ENCODE peak calls at places on chromosome 5, in five cellular contexts. B is activated CD4-positive, alpha-beta T cell treated with anti-CD3 and anti-CD28 coated beads, Interleukin-2, amount 50 U/mL, for 1 hour; H is ELR; V is NCI-H1436 treated with DMSO at 0.1 percent for 48 hours; I is stimulated activated CD4-positive, alpha-beta T cell treated with anti-CD3 and anti-CD28 coated beads, Interleukin-12 subunit alpha, Interleukin-12 subunit beta, amount 100 ng/mL, for 48 hours. J is an unnamed sample.

GRCh38 chr5:134506054-134507039 is 19.1 kb upstream of the JADE2 start:
- DNase-seq in B (no peak), H (peak), V (no peak), I (no peak), J (no peak)

GRCh38 chr5:135584918-135585317 is 6.1 kb upstream of the CXCL14 start:
- DNase-seq in H (no peak), V (no peak), B (no peak), I (no peak), J (no peak)

GRCh38 chr5:122089614-122090013 is 11.6 kb upstream of the LOX start:
- DNase-seq in I (no peak), V (no peak), B (no peak), H (peak), J (no peak)

GRCh38 chr5:151223447-151224264 is at the start of gene CCDC69:
- DNase-seq in H (peak), I (no peak), B (peak), V (peak), J (peak)

GRCh38 chr5:126274396-126274795 is 148.8 kb upstream of the GRAMD2B start:
- DNase-seq in V (no peak), I (no peak), H (no peak), B (no peak), J (no peak)

GRCh38 chr5:80516826-80517225 is 28.9 kb downstream of the FAM151B start:
- DNase-seq in I (no peak), B (no peak), H (peak), V (no peak), J (peak)

GRCh38 chr5:168765220-168766037 is 186.3 kb upstream of the PANK3 start:
- DNase-seq in H (no peak), V (no peak), B (no peak), I (no peak), J (no peak)

GRCh38 chr5:119435436-119436132 is 16.7 kb upstream of the HSD17B4 start:
- DNase-seq in V (no peak), H (peak), I (peak), B (peak), J (peak)

GRCh38 chr5:157523976-157524375 is 51.6 kb downstream of the ADAM19 start:
- DNase-seq in H (no peak), V (no peak), I (no peak), B (no peak), J (no peak)

GRCh38 chr5:14413331-14413750 is 168.3 kb upstream of the OTULINL start:
- DNase-seq in B (peak), V (no peak), I (no peak), H (no peak), J (no peak)

GRCh38 chr5:149453618-149454415 is 74.7 kb upstream of the IL17B start:
- DNase-seq in I (no peak), B (no peak), V (no peak), H (no peak), J (no peak)

GRCh38 chr5:97019435-97020117 is 83.7 kb downstream of the LNPEP start:
- DNase-seq in B (no peak), V (no peak), H (no peak), I (no peak), J (no peak)

GRCh38 chr5:43096916-43097315 is 23.8 kb upstream of the ZNF131 start:
- DNase-seq in I (no peak), V (no peak), H (no peak), B (no peak), J (no peak)

GRCh38 chr5:71533614-71534013 is 53.5 kb upstream of the MCCC2 start:
- DNase-seq in V (no peak), I (peak), H (peak), B (no peak), J (no peak)

GRCh38 chr5:140238756-140239155 is 63.8 kb downstream of the CYSTM1 start:
- DNase-seq in V (no peak), B (no peak), I (no peak), H (no peak), J (no peak)

GRCh38 chr5:62190173-62190572 is 115.8 kb upstream of the KIF2A start:
- DNase-seq in I (no peak), H (no peak), V (no peak), B (no peak), J (no peak)

GRCh38 chr5:149381986-149382338 is 2.9 kb upstream of the IL17B start:
- DNase-seq in B (peak), I (peak), V (no peak), H (peak), J (peak)